ENCODE peak calls at places on chromosome 16, in eight cellular contexts. B is CD4-positive, CD25-positive, alpha-beta regulatory T cell; M is GM23248; Y is stomach; C is heart left ventricle; G is iPS DF 6.9; Z is neuronal stem cell; U is naive thymus-derived CD4-positive, alpha-beta T cell. J is an unnamed sample.

GRCh38 chr16:1772908-1773702 is at the start of gene MRPS34:
- DNase-seq in Z (peak; percentile 91), Y (peak; percentile 88), G (no peak), U (peak; percentile 78), M (peak; percentile 94), B (peak; percentile 69), C (peak; percentile 89), J (peak; percentile 87)

GRCh38 chr16:81703177-81704155 is 75.6 kb upstream of the PLCG2 start:
- DNase-seq in M (peak; percentile 97), C (no peak), B (no peak), G (no peak), Y (no peak), U (no peak), Z (no peak), J (peak; percentile 83)

GRCh38 chr16:81778861-81779539 is at the start of gene PLCG2:
- DNase-seq in U (peak; percentile 24), C (peak; percentile 80), Z (peak; percentile 56), M (peak; percentile 61), Y (peak; percentile 82), B (peak; percentile 15), G (peak; percentile 22), J (peak; percentile 51)

GRCh38 chr16:4915226-4915761 is 21.7 kb downstream of the PPL start:
- DNase-seq in Y (no peak), G (no peak), B (no peak), U (no peak), Z (no peak), C (no peak), M (peak; percentile 94), J (peak; percentile 83)

GRCh38 chr16:73000020-73000906 is 47.7 kb downstream of the ZFHX3 start:
- DNase-seq in B (no peak), U (no peak), Y (no peak), Z (no peak), C (peak; percentile 53), M (peak; percentile 34), G (no peak), J (no peak)

GRCh38 chr16:52570495-52571091 is 23.6 kb upstream of the TOX3 start:
- DNase-seq in B (no peak), Y (no peak), G (no peak), Z (no peak), U (no peak), C (no peak), M (no peak), J (no peak)

GRCh38 chr16:23148513-23149266 is 562 bp downstream of the USP31 start:
- DNase-seq in U (peak; percentile 55), C (peak; percentile 83), B (peak; percentile 43), M (peak; percentile 69), Y (peak; percentile 76), G (no peak), Z (peak; percentile 32), J (peak; percentile 74)

GRCh38 chr16:53744449-53744848 is 40.5 kb downstream of the FTO start:
- DNase-seq in G (no peak), Y (no peak), B (no peak), M (no peak), U (peak; percentile 53), C (no peak), Z (no peak), J (no peak)

GRCh38 chr16:30747331-30747730 is 894 bp upstream of the PHKG2 start:
- DNase-seq in B (no peak), C (no peak), Z (no peak), U (no peak), M (peak; percentile 78), G (no peak), Y (no peak), J (peak; percentile 70)

GRCh38 chr16:23434380-23434779 is 18.6 kb downstream of the COG7 start:
- DNase-seq in Z (peak; percentile 62), U (peak; percentile 52), G (no peak), Y (no peak), M (peak; percentile 62), B (peak; percentile 5), C (no peak), J (no peak)

GRCh38 chr16:56189990-56190902 is 1.0 kb upstream of the GNAO1 start:
- DNase-seq in Z (peak; percentile 43), C (no peak), M (peak; percentile 13), G (no peak), B (no peak), Y (no peak), U (no peak), J (peak; percentile 23)

GRCh38 chr16:75053791-75054555 is 55.1 kb downstream of the ZNRF1 start:
- DNase-seq in G (no peak), Y (peak; percentile 65), Z (no peak), U (no peak), B (no peak), M (no peak), C (peak; percentile 83), J (no peak)

GRCh38 chr16:4494746-4495490 is 18.7 kb downstream of the HMOX2 start:
- DNase-seq in G (no peak), Y (no peak), U (no peak), C (no peak), Z (no peak), B (no peak), M (peak; percentile 83), J (peak; percentile 72)

GRCh38 chr16:49987381-49987780 is 37.6 kb upstream of the CNEP1R1 start:
- DNase-seq in G (no peak), B (no peak), Z (no peak), C (no peak), Y (no peak), U (no peak), M (no peak), J (no peak)

GRCh38 chr16:76450890-76451289 is 173.7 kb downstream of the CNTNAP4 start:
- DNase-seq in B (no peak), Z (no peak), G (no peak), Y (no peak), C (no peak), M (no peak), U (no peak), J (no peak)

GRCh38 chr16:2208772-2209171 is 1.9 kb downstream of the BRICD5 start:
- DNase-seq in B (no peak), U (no peak), Y (no peak), M (no peak), C (no peak), G (no peak), Z (no peak), J (no peak)

GRCh38 chr16:30844671-30845449 is 49.0 kb downstream of the BCL7C start:
- DNase-seq in B (peak; percentile 74), U (peak; percentile 87), Y (peak; percentile 70), C (peak; percentile 71), G (peak; percentile 75), M (peak; percentile 94), Z (peak; percentile 76), J (peak; percentile 64)

DNA sequence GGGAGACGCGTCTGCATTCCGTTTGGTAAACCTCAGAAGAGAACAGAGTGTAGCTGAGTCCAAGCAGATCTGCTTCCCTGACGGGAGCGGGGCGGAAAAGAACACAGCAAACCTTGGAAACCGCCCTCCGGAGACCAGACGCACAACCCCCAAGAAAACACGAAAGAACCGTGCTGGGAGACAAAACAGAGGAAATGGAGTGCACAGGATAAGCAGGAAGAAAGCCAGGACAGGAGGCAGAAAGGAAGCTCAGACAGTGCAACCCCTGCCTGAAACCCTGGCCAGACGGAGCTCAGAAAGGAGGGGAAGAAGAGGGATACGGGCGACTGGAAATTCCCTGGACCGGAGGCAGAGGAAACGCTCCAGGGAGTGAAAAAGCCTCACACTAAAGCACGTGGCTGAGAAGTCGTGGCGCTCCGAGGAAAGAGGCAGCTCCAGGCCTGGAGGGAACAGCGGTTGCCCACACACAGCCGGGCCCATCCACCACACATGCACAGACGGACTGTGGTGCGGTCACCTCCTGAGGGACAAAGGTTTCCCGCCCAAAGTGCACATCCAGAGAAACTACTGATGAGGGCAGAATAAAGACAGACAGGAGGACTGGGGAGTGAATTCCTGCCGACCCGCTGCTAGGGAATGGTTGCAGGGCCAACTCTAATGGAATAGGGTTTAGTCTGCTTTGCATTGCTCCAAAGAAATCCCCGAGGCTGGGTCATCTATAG is 10.2 kb downstream of the DPEP1 start:
- DNase-seq in G (no peak), U (no peak), Y (no peak), C (no peak), Z (no peak), M (peak; percentile 60), B (no peak), J (no peak)
- H3K27me3 ChIP-seq in G (no peaks in the 10 kb centered on the region), U (no peaks in the 10 kb centered on the region), Y (peaks cover 65% of the 10 kb centered on the region), C (no peaks in the 10 kb centered on the region), Z (no peaks in the 10 kb centered on the region), M (no peaks in the 10 kb centered on the region), B (no peaks in the 10 kb centered on the region), J (no peaks in the 10 kb centered on the region)

DNA sequence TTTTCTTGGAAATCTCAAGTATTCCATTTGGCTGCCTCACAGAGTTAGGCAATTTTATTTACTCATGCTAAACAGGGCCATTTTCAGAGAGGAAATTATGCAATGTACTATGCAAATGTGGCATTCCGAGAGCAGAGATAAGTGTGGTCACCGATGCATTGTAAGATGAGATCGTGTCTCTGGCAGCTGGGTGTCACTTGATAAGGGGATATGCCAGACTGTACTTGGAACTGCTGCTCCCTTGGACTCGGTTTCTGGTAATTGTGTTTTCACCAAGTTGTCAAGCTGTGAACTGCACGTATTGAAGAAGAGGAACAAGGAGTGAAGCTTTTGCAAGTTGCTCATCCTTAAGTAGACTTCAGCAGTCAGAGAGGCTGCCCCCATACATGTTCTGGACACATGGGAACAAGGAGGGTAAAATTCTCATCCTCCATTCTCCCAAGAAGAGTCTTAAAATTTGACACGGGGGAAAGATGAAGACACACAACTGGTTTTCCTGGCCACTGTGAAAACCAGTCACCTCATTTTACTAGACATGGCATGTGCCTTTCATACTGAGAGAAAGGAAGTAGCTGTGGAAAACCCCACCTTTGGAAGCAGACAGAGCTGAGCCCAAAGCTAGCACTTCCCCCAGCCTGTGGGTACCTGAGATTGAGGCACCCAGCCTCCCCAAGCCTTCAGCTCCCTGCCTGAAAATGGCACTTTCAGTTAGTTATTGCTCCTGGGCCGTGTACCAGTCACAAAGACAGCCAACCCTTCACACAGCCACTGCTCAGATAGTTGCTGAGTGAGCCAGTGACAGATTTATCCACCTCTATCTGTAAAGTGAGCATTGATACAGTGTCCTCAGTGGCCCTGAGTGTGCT is 150.7 kb downstream of the SOCS1 start:
- DNase-seq in M (peak; percentile 95), Z (no peak), U (no peak), Y (no peak), G (no peak), B (no peak), C (no peak), J (peak; percentile 64)
- H3K4me3 ChIP-seq in M (peak overlapping the region; percentile 16), Z (no peak overlapping the region), U (no peak overlapping the region), Y (no peak overlapping the region), G (no peak overlapping the region), B (peak overlapping the region; percentile 59), C (no peak overlapping the region), J (no peak overlapping the region)

GRCh38 chr16:67723940-67724339 is 4.8 kb upstream of the GFOD2 start:
- DNase-seq in Z (no peak), G (no peak), Y (no peak), M (no peak), U (no peak), B (no peak), C (no peak), J (no peak)
- H3K36me3 ChIP-seq in Z (peaks cover 56% of the 10 kb centered on the region), G (peaks cover under 1% of the 10 kb centered on the region), Y (peaks cover 26% of the 10 kb centered on the region), M (no peaks in the 10 kb centered on the region), U (no peaks in the 10 kb centered on the region), B (peaks cover 27% of the 10 kb centered on the region), C (peaks cover 55% of the 10 kb centered on the region), J (no peaks in the 10 kb centered on the region)

DNA sequence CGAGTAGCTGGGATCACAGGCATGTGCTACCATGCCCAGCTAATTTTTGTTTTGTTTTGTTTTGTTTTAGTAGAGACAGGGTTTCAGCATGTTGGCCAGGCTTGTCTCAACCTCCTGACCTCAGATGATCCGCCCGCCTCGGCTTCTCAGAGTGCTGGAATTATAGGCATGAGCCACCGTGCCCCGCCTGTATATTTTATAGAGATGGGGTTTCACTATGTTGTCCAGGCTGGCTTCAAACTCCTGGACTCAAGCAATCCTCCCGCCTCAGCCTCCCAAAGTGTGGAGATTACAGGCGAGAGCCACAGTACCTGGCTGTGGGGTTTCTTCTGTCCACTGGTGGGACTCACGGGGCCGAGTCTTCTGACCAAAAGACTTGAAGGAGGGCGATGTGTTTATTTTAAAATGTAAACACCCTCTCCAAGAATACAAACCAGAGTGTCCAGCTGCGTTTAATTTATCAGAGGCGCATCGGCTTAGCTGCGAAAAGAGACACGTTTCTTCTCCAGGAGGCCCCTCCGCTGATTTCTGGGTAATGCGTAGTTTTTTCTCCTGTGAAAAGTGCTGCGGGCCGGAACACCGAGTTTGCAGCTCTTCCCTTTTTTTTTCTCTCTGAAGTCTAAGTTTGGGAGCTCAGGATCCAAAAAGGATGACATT is 86.9 kb upstream of the CIBAR2 start:
- DNase-seq in Y (no peak), C (no peak), U (no peak), B (no peak), M (peak; percentile 42), G (no peak), Z (no peak), J (no peak)
- H3K27me3 ChIP-seq in Y (no peaks in the 10 kb centered on the region), C (no peaks in the 10 kb centered on the region), U (no peaks in the 10 kb centered on the region), B (no peaks in the 10 kb centered on the region), M (no peaks in the 10 kb centered on the region), G (no peaks in the 10 kb centered on the region), Z (no peaks in the 10 kb centered on the region), J (no peaks in the 10 kb centered on the region)